ENCODE peak calls at places on chromosomes 5 and 9, in five cellular contexts. C, A, I, N and E are unnamed samples.

GRCh38 chr9:136625101-136626065 is 37.3 kb upstream of the EGFL7 start:
- DNase-seq in I (peak; percentile 79), N (no peak), A (no peak), C (peak; percentile 47), E (no peak)

GRCh38 chr5:141598389-141599360 is 20.1 kb downstream of the DIAPH1 start:
- DNase-seq in I (no peak), A (no peak), N (no peak), C (peak; percentile 66), E (no peak)

GRCh38 chr9:19102181-19102630 is 498 bp downstream of the HAUS6 start:
- DNase-seq in N (peak; percentile 57), C (no peak), I (peak; percentile 30), A (no peak), E (peak; percentile 31)

GRCh38 chr9:136311433-136312375 is 7.8 kb upstream of the CCDC187 start:
- DNase-seq in C (no peak), N (peak; percentile 30), A (no peak), I (no peak), E (peak; percentile 43)

GRCh38 chr9:18682907-18683306 is 209.0 kb downstream of the ADAMTSL1 start:
- DNase-seq in I (no peak), A (no peak), N (no peak), C (no peak), E (no peak)

GRCh38 chr5:62312036-62312435 is 6.0 kb downstream of the KIF2A start:
- DNase-seq in N (no peak), C (no peak), I (no peak), A (no peak), E (no peak)

GRCh38 chr5:160887780-160888179 is 35.8 kb upstream of the ATP10B start:
- DNase-seq in N (no peak), A (no peak), I (no peak), C (no peak), E (no peak)

GRCh38 chr5:59180515-59180914 is 597.6 kb downstream of the RAB3C start:
- DNase-seq in A (no peak), N (no peak), C (no peak), I (no peak), E (no peak)

GRCh38 chr5:138725153-138725884 is 27.9 kb upstream of the CTNNA1 start:
- DNase-seq in N (peak; percentile 8), C (peak; percentile 71), I (peak; percentile 37), A (peak; percentile 77), E (peak; percentile 28)

GRCh38 chr5:156647034-156647451 is 203.1 kb upstream of the PPP1R2B start:
- DNase-seq in C (peak; percentile 61), N (no peak), I (peak; percentile 50), A (no peak), E (no peak)

GRCh38 chr5:83653669-83654068 is 67.0 kb downstream of the HAPLN1 start:
- DNase-seq in A (no peak), C (no peak), I (no peak), N (no peak), E (no peak)

GRCh38 chr9:34140853-34141252 is 14.4 kb upstream of the DCAF12 start:
- DNase-seq in A (no peak), I (no peak), N (no peak), C (no peak), E (no peak)

GRCh38 chr9:116238225-116238624 is 84.6 kb downstream of the PAPPA start:
- DNase-seq in A (no peak), C (peak; percentile 93), N (no peak), I (no peak), E (no peak)

GRCh38 chr5:142872795-142873194 is 102.6 kb downstream of the ARHGAP26 start:
- DNase-seq in C (peak; percentile 65), N (no peak), I (peak; percentile 42), A (no peak), E (no peak)

GRCh38 chr9:33166263-33167083 is 663 bp downstream of the B4GALT1 start:
- DNase-seq in C (no peak), A (no peak), I (no peak), N (peak; percentile 35), E (peak; percentile 54)

GRCh38 chr5:151068571-151069197 is 12.2 kb downstream of the TNIP1 start:
- DNase-seq in N (peak; percentile 81), C (no peak), I (no peak), A (no peak), E (no peak)

GRCh38 chr5:171858303-171858702 is 72.7 kb downstream of the SMIM23 start:
- DNase-seq in I (no peak), N (peak; percentile 24), A (no peak), C (no peak), E (no peak)

GRCh38 chr9:37348917-37349316 is 73.6 kb upstream of the GRHPR start:
- DNase-seq in N (no peak), C (no peak), I (no peak), A (no peak), E (no peak)

GRCh38 chr5:30368064-30368463 is 825.4 kb upstream of the CDH6 start:
- DNase-seq in C (no peak), N (no peak), A (no peak), I (no peak), E (no peak)

GRCh38 chr9:19411316-19411715 is 2.5 kb downstream of the ACER2 start:
- DNase-seq in C (peak; percentile 76), I (no peak), A (no peak), N (no peak), E (no peak)

GRCh38 chr9:85741112-85741874 is 461 bp downstream of the AGTPBP1 start:
- DNase-seq in I (no peak), A (peak; percentile 56), N (peak; percentile 64), C (peak; percentile 23), E (peak; percentile 71)

GRCh38 chr9:3478549-3478953 is 47.2 kb downstream of the RFX3 start:
- DNase-seq in C (peak; percentile 37), A (no peak), N (peak; percentile 10), I (no peak), E (no peak)

GRCh38 chr5:149315753-149316152 is 29.5 kb upstream of the GRPEL2 start:
- DNase-seq in C (no peak), A (no peak), I (no peak), N (no peak), E (no peak)

GRCh38 chr5:44645502-44645901 is 163.2 kb upstream of the MRPS30 start:
- DNase-seq in I (peak; percentile 69), C (no peak), N (no peak), A (no peak), E (no peak)
- TF ChIP-seq CTCF in I (no peak), C (no peak), N (no peak), A (no peak), E (no peak)

DNA sequence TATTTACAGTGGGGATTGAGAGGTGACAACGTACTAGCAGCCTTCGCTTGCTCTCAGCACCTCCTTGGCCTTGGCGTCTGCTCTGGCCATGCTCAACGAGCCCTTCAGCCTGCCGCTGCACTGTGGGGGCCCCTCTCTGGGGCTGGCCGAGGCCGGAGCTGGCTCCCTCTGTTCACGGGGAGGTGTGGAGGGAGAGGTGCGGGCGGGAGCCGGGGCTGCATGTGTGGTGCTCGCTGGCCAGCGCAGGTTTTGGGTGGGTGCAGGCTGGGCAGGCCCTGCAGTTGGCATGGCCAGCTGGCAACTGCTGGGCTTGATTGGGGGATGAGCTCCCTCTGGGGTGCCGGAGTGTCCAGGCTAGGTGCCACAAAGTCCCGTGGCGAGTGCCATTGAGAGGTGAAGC is 5.8 kb upstream of the DMRTA1 start:
- DNase-seq in I (no peak), N (no peak), A (no peak), C (no peak), E (no peak)
- TF ChIP-seq CTCF in I (no peak), N (no peak), A (no peak), C (no peak), E (no peak)

GRCh38 chr9:82191082-82191481 is 202.5 kb downstream of the SPATA31D1 start:
- DNase-seq in N (no peak), C (no peak), I (no peak), A (no peak), E (no peak)
- TF ChIP-seq CTCF in N (no peak), C (no peak), I (no peak), A (no peak), E (no peak)

GRCh38 chr5:73496984-73497457 is 1.2 kb upstream of the BTF3 start:
- DNase-seq in A (no peak), N (no peak), C (peak; percentile 63), I (peak; percentile 48), E (no peak)
- TF ChIP-seq CTCF in A (no peak), N (peak; percentile 30), C (peak; percentile 18), I (peak; percentile 41), E (peak; percentile 36)

GRCh38 chr9:75072895-75073294 is 15.1 kb downstream of the NMRK1 start:
- DNase-seq in C (no peak), I (no peak), N (no peak), A (no peak), E (no peak)

GRCh38 chr9:75067894-75068293 is 20.1 kb downstream of the NMRK1 start:
- DNase-seq in C (no peak), N (no peak), I (no peak), A (no peak), E (no peak)

GRCh38 chr9:75069171-75069570 is 18.8 kb downstream of the NMRK1 start:
- DNase-seq in N (no peak), I (no peak), A (no peak), C (no peak), E (no peak)

GRCh38 chr9:75071530-75072122 is 16.3 kb downstream of the NMRK1 start:
- DNase-seq in C (peak; percentile 25), I (no peak), N (peak; percentile 86), A (no peak), E (no peak)
- TF ChIP-seq CTCF in C (no peak), I (no peak), N (no peak), A (no peak), E (no peak)

DNA sequence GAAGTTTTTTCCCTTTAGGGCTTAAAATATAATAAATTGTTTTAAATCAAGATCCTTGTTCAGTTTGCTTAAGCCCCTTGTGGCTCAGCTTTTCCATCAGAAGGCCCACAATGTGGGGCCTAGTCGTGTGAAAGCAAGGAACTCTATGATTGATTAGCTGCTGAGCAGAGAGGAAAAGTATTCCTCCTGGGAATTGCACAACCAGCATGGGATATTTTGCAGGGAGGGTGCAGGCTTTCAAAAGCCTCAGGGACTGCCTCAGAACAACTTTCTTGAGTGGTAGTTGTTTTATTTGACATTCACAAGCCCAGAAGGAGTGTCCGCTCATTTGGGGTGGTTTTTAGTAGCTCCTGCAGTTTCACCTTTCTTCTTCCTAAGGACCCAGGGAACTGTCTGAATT is 19.8 kb downstream of the TTC23L start:
- DNase-seq in C (peak; percentile 21), A (no peak), I (no peak), N (no peak), E (no peak)
- TF ChIP-seq CTCF in C (no peak), A (no peak), I (no peak), N (no peak), E (no peak)